ENCODE peak calls at places on chromosome 2, in six cellular contexts. One of them, this sample, is unnamed.

GRCh38 chr2:197075754-197076337 is 149.3 kb upstream of the PGAP1 start:
- DNase-seq in mammary epithelial cell: no peak
- DNase-seq in neural progenitor cell: peak; percentile 27
- DNase-seq in fibroblast of lung: no peak
- DNase-seq in HCT116: no peak
- DNase-seq in hepatocyte: no peak
- DNase-seq in this sample: peak; percentile 35

GRCh38 chr2:75424936-75425619 is 135.7 kb downstream of the EVA1A start:
- DNase-seq in mammary epithelial cell: peak; percentile 10
- DNase-seq in neural progenitor cell: peak; percentile 76
- DNase-seq in fibroblast of lung: peak; percentile 32
- DNase-seq in HCT116: no peak
- DNase-seq in hepatocyte: no peak
- DNase-seq in this sample: peak; percentile 54

GRCh38 chr2:148944536-148944935 is 69.5 kb downstream of the KIF5C start:
- DNase-seq in mammary epithelial cell: no peak
- DNase-seq in neural progenitor cell: no peak
- DNase-seq in fibroblast of lung: no peak
- DNase-seq in HCT116: no peak
- DNase-seq in hepatocyte: no peak
- DNase-seq in this sample: no peak

GRCh38 chr2:32061973-32062861 is 1.1 kb upstream of the SPAST start:
- DNase-seq in mammary epithelial cell: peak; percentile 55
- DNase-seq in neural progenitor cell: peak; percentile 32
- DNase-seq in fibroblast of lung: peak; percentile 61
- DNase-seq in HCT116: no peak
- DNase-seq in hepatocyte: peak; percentile 46
- DNase-seq in this sample: peak; percentile 57

GRCh38 chr2:52895726-52896340 is 871.8 kb upstream of the CHAC2 start:
- DNase-seq in mammary epithelial cell: no peak
- DNase-seq in neural progenitor cell: no peak
- DNase-seq in fibroblast of lung: no peak
- DNase-seq in HCT116: no peak
- DNase-seq in hepatocyte: no peak
- DNase-seq in this sample: no peak

GRCh38 chr2:138942466-138942865 is 162.3 kb upstream of the NXPH2 start:
- DNase-seq in mammary epithelial cell: no peak
- DNase-seq in neural progenitor cell: peak; percentile 40
- DNase-seq in fibroblast of lung: no peak
- DNase-seq in HCT116: no peak
- DNase-seq in hepatocyte: peak; percentile 59
- DNase-seq in this sample: no peak

GRCh38 chr2:37283207-37283606 is 41.4 kb downstream of the PRKD3 start:
- DNase-seq in mammary epithelial cell: peak; percentile 71
- DNase-seq in neural progenitor cell: no peak
- DNase-seq in fibroblast of lung: peak; percentile 93
- DNase-seq in HCT116: no peak
- DNase-seq in hepatocyte: no peak
- DNase-seq in this sample: peak; percentile 61

GRCh38 chr2:156944871-156945270 is 312.6 kb upstream of the GALNT5 start:
- DNase-seq in mammary epithelial cell: no peak
- DNase-seq in neural progenitor cell: no peak
- DNase-seq in fibroblast of lung: peak; percentile 4
- DNase-seq in HCT116: no peak
- DNase-seq in hepatocyte: no peak
- DNase-seq in this sample: no peak

GRCh38 chr2:183292028-183292427 is 167.8 kb downstream of the NUP35 start:
- DNase-seq in mammary epithelial cell: no peak
- DNase-seq in neural progenitor cell: peak; percentile 56
- DNase-seq in fibroblast of lung: no peak
- DNase-seq in HCT116: no peak
- DNase-seq in hepatocyte: no peak
- DNase-seq in this sample: no peak

GRCh38 chr2:239805414-239805813 is 219.7 kb downstream of the NDUFA10 start:
- DNase-seq in mammary epithelial cell: no peak
- DNase-seq in neural progenitor cell: no peak
- DNase-seq in fibroblast of lung: no peak
- DNase-seq in HCT116: no peak
- DNase-seq in hepatocyte: no peak
- DNase-seq in this sample: no peak

GRCh38 chr2:167966367-167966766 is 281.0 kb downstream of the STK39 start:
- DNase-seq in mammary epithelial cell: no peak
- DNase-seq in neural progenitor cell: no peak
- DNase-seq in fibroblast of lung: no peak
- DNase-seq in HCT116: no peak
- DNase-seq in hepatocyte: no peak
- DNase-seq in this sample: no peak

GRCh38 chr2:12412898-12413305 is 303.8 kb upstream of the TRIB2 start:
- DNase-seq in mammary epithelial cell: no peak
- DNase-seq in neural progenitor cell: no peak
- DNase-seq in fibroblast of lung: peak; percentile 73
- DNase-seq in HCT116: no peak
- DNase-seq in hepatocyte: no peak
- DNase-seq in this sample: no peak

GRCh38 chr2:112229365-112229764 is 25.5 kb downstream of the ZC3H8 start:
- DNase-seq in mammary epithelial cell: peak; percentile 95
- DNase-seq in neural progenitor cell: no peak
- DNase-seq in fibroblast of lung: no peak
- DNase-seq in HCT116: no peak
- DNase-seq in hepatocyte: no peak
- DNase-seq in this sample: no peak

GRCh38 chr2:12555012-12555645 is 161.6 kb upstream of the TRIB2 start:
- DNase-seq in mammary epithelial cell: peak; percentile 63
- DNase-seq in neural progenitor cell: peak; percentile 49
- DNase-seq in fibroblast of lung: peak; percentile 83
- DNase-seq in HCT116: no peak
- DNase-seq in hepatocyte: peak; percentile 16
- DNase-seq in this sample: peak; percentile 66

GRCh38 chr2:42031281-42031680 is 16.5 kb upstream of the PKDCC start:
- DNase-seq in mammary epithelial cell: no peak
- DNase-seq in neural progenitor cell: no peak
- DNase-seq in fibroblast of lung: no peak
- DNase-seq in HCT116: no peak
- DNase-seq in hepatocyte: no peak
- DNase-seq in this sample: no peak

GRCh38 chr2:40284797-40285196 is 167.1 kb downstream of the SLC8A1 start:
- DNase-seq in mammary epithelial cell: no peak
- DNase-seq in neural progenitor cell: no peak
- DNase-seq in fibroblast of lung: peak; percentile 31
- DNase-seq in HCT116: no peak
- DNase-seq in hepatocyte: no peak
- DNase-seq in this sample: peak; percentile 10

GRCh38 chr2:85437488-85438290 is 19.2 kb downstream of the SH2D6 start:
- DNase-seq in mammary epithelial cell: peak; percentile 60
- DNase-seq in neural progenitor cell: peak; percentile 70
- DNase-seq in fibroblast of lung: peak; percentile 83
- DNase-seq in HCT116: no peak
- DNase-seq in hepatocyte: peak; percentile 93
- DNase-seq in this sample: peak; percentile 36

GRCh38 chr2:81247648-81248047 is 943.1 kb upstream of the LRRTM1 start:
- DNase-seq in mammary epithelial cell: no peak
- DNase-seq in neural progenitor cell: no peak
- DNase-seq in fibroblast of lung: no peak
- DNase-seq in HCT116: no peak
- DNase-seq in hepatocyte: peak; percentile 19
- DNase-seq in this sample: peak; percentile 12

GRCh38 chr2:152718909-152719645 is 657 bp downstream of the ARL6IP6 start:
- DNase-seq in mammary epithelial cell: peak; percentile 83
- DNase-seq in neural progenitor cell: peak; percentile 80
- DNase-seq in fibroblast of lung: peak; percentile 30
- DNase-seq in HCT116: peak; percentile 59
- DNase-seq in hepatocyte: peak; percentile 68
- DNase-seq in this sample: peak; percentile 80

GRCh38 chr2:225457462-225457861 is 58.0 kb downstream of the NYAP2 start:
- DNase-seq in mammary epithelial cell: no peak
- DNase-seq in neural progenitor cell: no peak
- DNase-seq in fibroblast of lung: no peak
- DNase-seq in HCT116: no peak
- DNase-seq in hepatocyte: no peak
- DNase-seq in this sample: no peak

GRCh38 chr2:150332378-150332777 is 155.1 kb downstream of the RND3 start:
- DNase-seq in mammary epithelial cell: no peak
- DNase-seq in neural progenitor cell: no peak
- DNase-seq in fibroblast of lung: no peak
- DNase-seq in HCT116: no peak
- DNase-seq in hepatocyte: no peak
- DNase-seq in this sample: no peak

GRCh38 chr2:12321017-12321641 is 395.6 kb upstream of the TRIB2 start:
- DNase-seq in mammary epithelial cell: peak; percentile 87
- DNase-seq in neural progenitor cell: no peak
- DNase-seq in fibroblast of lung: peak; percentile 99
- DNase-seq in HCT116: no peak
- DNase-seq in hepatocyte: peak; percentile 19
- DNase-seq in this sample: peak; percentile 87

GRCh38 chr2:219998714-219999227 is 371.3 kb downstream of the SLC4A3 start:
- DNase-seq in mammary epithelial cell: no peak
- DNase-seq in neural progenitor cell: no peak
- DNase-seq in fibroblast of lung: no peak
- DNase-seq in HCT116: no peak
- DNase-seq in hepatocyte: no peak
- DNase-seq in this sample: peak; percentile 41

GRCh38 chr2:71068218-71069035 is at the start of gene NAGK:
- DNase-seq in mammary epithelial cell: peak; percentile 95
- DNase-seq in neural progenitor cell: peak; percentile 98
- DNase-seq in fibroblast of lung: peak; percentile 90
- DNase-seq in HCT116: peak; percentile 82
- DNase-seq in hepatocyte: peak; percentile 98
- DNase-seq in this sample: peak; percentile 94

GRCh38 chr2:128732976-128733431 is 414.3 kb upstream of the HS6ST1 start:
- DNase-seq in mammary epithelial cell: peak; percentile 79
- DNase-seq in neural progenitor cell: no peak
- DNase-seq in fibroblast of lung: peak; percentile 77
- DNase-seq in HCT116: no peak
- DNase-seq in hepatocyte: peak; percentile 73
- DNase-seq in this sample: no peak

GRCh38 chr2:33437815-33438214 is 38.6 kb upstream of the RASGRP3 start:
- DNase-seq in mammary epithelial cell: no peak
- DNase-seq in neural progenitor cell: no peak
- DNase-seq in fibroblast of lung: no peak
- DNase-seq in HCT116: no peak
- DNase-seq in hepatocyte: no peak
- DNase-seq in this sample: no peak

GRCh38 chr2:60552096-60552850 is 1.2 kb downstream of the BCL11A start:
- DNase-seq in mammary epithelial cell: peak; percentile 44
- DNase-seq in neural progenitor cell: peak; percentile 78
- DNase-seq in fibroblast of lung: peak; percentile 27
- DNase-seq in HCT116: no peak
- DNase-seq in hepatocyte: peak; percentile 54
- DNase-seq in this sample: peak; percentile 45

GRCh38 chr2:26847663-26848335 is at the start of gene DPYSL5:
- DNase-seq in mammary epithelial cell: no peak
- DNase-seq in neural progenitor cell: peak; percentile 98
- DNase-seq in fibroblast of lung: no peak
- DNase-seq in HCT116: peak; percentile 10
- DNase-seq in hepatocyte: peak; percentile 46
- DNase-seq in this sample: no peak
- TF ChIP-seq EZH2 in mammary epithelial cell: peak; percentile 26
- TF ChIP-seq EZH2 in neural progenitor cell: no peak
- TF ChIP-seq EZH2 in fibroblast of lung: peak; percentile 62
- TF ChIP-seq EZH2 in HCT116: no peak
- TF ChIP-seq EZH2 in hepatocyte: no peak
- TF ChIP-seq EZH2 in this sample: no peak

GRCh38 chr2:30223413-30223874 is 7.9 kb upstream of the LBH start:
- DNase-seq in mammary epithelial cell: no peak
- DNase-seq in neural progenitor cell: no peak
- DNase-seq in fibroblast of lung: no peak
- DNase-seq in HCT116: no peak
- DNase-seq in hepatocyte: no peak
- DNase-seq in this sample: no peak
- H3K4me1 ChIP-seq in mammary epithelial cell: peaks cover 20% of the 10 kb centered on the region
- H3K4me1 ChIP-seq in neural progenitor cell: peaks cover 15% of the 10 kb centered on the region
- H3K4me1 ChIP-seq in fibroblast of lung: peaks cover 11% of the 10 kb centered on the region
- H3K4me1 ChIP-seq in HCT116: peaks cover 8% of the 10 kb centered on the region
- H3K4me1 ChIP-seq in hepatocyte: peaks cover 6% of the 10 kb centered on the region
- H3K4me1 ChIP-seq in this sample: peaks cover 12% of the 10 kb centered on the region

GRCh38 chr2:161417428-161418274 is 1.6 kb downstream of the TBR1 start:
- DNase-seq in mammary epithelial cell: no peak
- DNase-seq in neural progenitor cell: peak; percentile 23
- DNase-seq in fibroblast of lung: no peak
- DNase-seq in HCT116: no peak
- DNase-seq in hepatocyte: no peak
- DNase-seq in this sample: no peak
- TF ChIP-seq EZH2 in mammary epithelial cell: peak; percentile 64
- TF ChIP-seq EZH2 in neural progenitor cell: peak; percentile 88
- TF ChIP-seq EZH2 in fibroblast of lung: peak; percentile 8
- TF ChIP-seq EZH2 in HCT116: no peak
- TF ChIP-seq EZH2 in hepatocyte: peak; percentile 64
- TF ChIP-seq EZH2 in this sample: no peak

GRCh38 chr2:217899231-217900009 is 103.4 kb downstream of the TNS1 start:
- DNase-seq in mammary epithelial cell: peak; percentile 76
- DNase-seq in neural progenitor cell: peak; percentile 80
- DNase-seq in fibroblast of lung: peak; percentile 89
- DNase-seq in HCT116: peak; percentile 27
- DNase-seq in hepatocyte: peak; percentile 89
- DNase-seq in this sample: peak; percentile 68

GRCh38 chr2:217900780-217901360 is 101.9 kb downstream of the TNS1 start:
- DNase-seq in mammary epithelial cell: no peak
- DNase-seq in neural progenitor cell: no peak
- DNase-seq in fibroblast of lung: no peak
- DNase-seq in HCT116: no peak
- DNase-seq in hepatocyte: no peak
- DNase-seq in this sample: no peak

GRCh38 chr2:217901826-217902225 is 101.0 kb downstream of the TNS1 start:
- DNase-seq in mammary epithelial cell: no peak
- DNase-seq in neural progenitor cell: no peak
- DNase-seq in fibroblast of lung: peak; percentile 87
- DNase-seq in HCT116: no peak
- DNase-seq in hepatocyte: peak; percentile 48
- DNase-seq in this sample: no peak

GRCh38 chr2:217901400-217901799 is 101.4 kb downstream of the TNS1 start:
- DNase-seq in mammary epithelial cell: no peak
- DNase-seq in neural progenitor cell: no peak
- DNase-seq in fibroblast of lung: no peak
- DNase-seq in HCT116: no peak
- DNase-seq in hepatocyte: no peak
- DNase-seq in this sample: no peak

DNA sequence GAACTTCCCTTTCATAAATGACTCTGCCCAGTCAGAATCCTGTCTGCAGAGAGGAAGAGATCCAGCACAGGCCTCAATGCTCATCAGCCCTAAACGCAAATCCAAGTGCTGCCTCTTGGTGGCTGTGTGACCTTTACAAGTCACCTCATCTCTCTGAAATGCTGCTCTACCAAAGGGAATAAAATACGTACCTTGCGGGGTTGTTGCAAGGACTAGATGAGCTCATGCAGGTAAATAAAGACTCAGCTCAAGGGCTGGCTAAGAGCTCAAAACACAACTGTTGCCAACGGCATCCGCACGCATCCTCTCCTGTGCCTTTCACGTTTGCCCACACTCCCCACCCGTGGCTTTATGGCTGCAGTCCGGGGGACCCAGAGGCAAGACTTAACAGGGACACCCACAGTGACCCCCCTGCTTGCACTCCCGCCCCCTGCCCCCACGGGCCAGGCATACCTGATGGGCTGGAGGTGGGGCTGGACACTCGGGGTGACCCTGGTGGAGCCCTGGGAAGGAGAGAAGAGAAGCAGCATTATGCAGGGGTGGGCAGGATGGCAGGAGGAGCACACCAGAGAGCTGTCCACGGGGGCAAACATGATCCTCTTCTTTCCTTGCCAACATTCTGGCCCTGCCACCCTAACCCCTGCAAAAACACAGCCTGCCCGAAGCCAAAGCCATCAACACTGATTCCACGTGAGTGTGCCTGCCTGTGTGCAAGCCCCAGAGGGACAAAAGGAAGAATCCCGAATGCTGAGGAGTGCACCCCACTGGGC is 102.6 kb downstream of the TNS1 start:
- DNase-seq in mammary epithelial cell: no peak
- DNase-seq in neural progenitor cell: no peak
- DNase-seq in fibroblast of lung: no peak
- DNase-seq in HCT116: no peak
- DNase-seq in hepatocyte: peak; percentile 40
- DNase-seq in this sample: peak; percentile 9
- H3K4me1 ChIP-seq in mammary epithelial cell: peaks cover 26% of the 10 kb centered on the region
- H3K4me1 ChIP-seq in neural progenitor cell: peaks cover 6% of the 10 kb centered on the region
- H3K4me1 ChIP-seq in fibroblast of lung: peaks cover 46% of the 10 kb centered on the region
- H3K4me1 ChIP-seq in HCT116: no peaks in the 10 kb centered on the region
- H3K4me1 ChIP-seq in hepatocyte: peaks cover 49% of the 10 kb centered on the region
- H3K4me1 ChIP-seq in this sample: no peaks in the 10 kb centered on the region

This sample was measured in PC-3.